ENCODE peak calls at places on chromosomes 13 and 19, in seven cellular contexts. One of them, this sample, is unnamed.

GRCh38 chr13:65597839-65598818 is 1632.0 kb downstream of the PCDH9 start:
- DNase-seq in pons: no peak
- DNase-seq in adrenal gland: no peak
- DNase-seq in stimulated activated CD4-positive, alpha-beta T cell treated with anti-CD3 and anti-CD28 coated beads, Interleukin-15, amount 100 ng/mL, for 1 hour: no peak
- DNase-seq in endothelial cell: no peak
- DNase-seq in fibroblast of pulmonary artery: peak
- DNase-seq in mesenteric fat pad: no peak
- DNase-seq in this sample: no peak

GRCh38 chr19:45577111-45577905 is 7.3 kb downstream of the OPA3 start:
- DNase-seq in pons: no peak
- DNase-seq in adrenal gland: peak
- DNase-seq in stimulated activated CD4-positive, alpha-beta T cell treated with anti-CD3 and anti-CD28 coated beads, Interleukin-15, amount 100 ng/mL, for 1 hour: no peak
- DNase-seq in endothelial cell: no peak
- DNase-seq in fibroblast of pulmonary artery: peak
- DNase-seq in mesenteric fat pad: no peak
- DNase-seq in this sample: no peak

GRCh38 chr19:17061205-17061604 is 14.0 kb downstream of the HAUS8 start:
- DNase-seq in pons: no peak
- DNase-seq in adrenal gland: no peak
- DNase-seq in stimulated activated CD4-positive, alpha-beta T cell treated with anti-CD3 and anti-CD28 coated beads, Interleukin-15, amount 100 ng/mL, for 1 hour: no peak
- DNase-seq in endothelial cell: no peak
- DNase-seq in fibroblast of pulmonary artery: no peak
- DNase-seq in mesenteric fat pad: no peak
- DNase-seq in this sample: no peak

GRCh38 chr13:75670496-75670895 is 34.4 kb downstream of the LMO7 start:
- DNase-seq in pons: no peak
- DNase-seq in adrenal gland: no peak
- DNase-seq in stimulated activated CD4-positive, alpha-beta T cell treated with anti-CD3 and anti-CD28 coated beads, Interleukin-15, amount 100 ng/mL, for 1 hour: no peak
- DNase-seq in endothelial cell: no peak
- DNase-seq in fibroblast of pulmonary artery: no peak
- DNase-seq in mesenteric fat pad: no peak
- DNase-seq in this sample: no peak

GRCh38 chr19:21328402-21328801 is 808 bp downstream of the ZNF708 start:
- DNase-seq in pons: peak
- DNase-seq in adrenal gland: no peak
- DNase-seq in stimulated activated CD4-positive, alpha-beta T cell treated with anti-CD3 and anti-CD28 coated beads, Interleukin-15, amount 100 ng/mL, for 1 hour: no peak
- DNase-seq in endothelial cell: no peak
- DNase-seq in fibroblast of pulmonary artery: peak
- DNase-seq in mesenteric fat pad: no peak
- DNase-seq in this sample: no peak

GRCh38 chr13:19601749-19602725 is 31.4 kb upstream of the MPHOSPH8 start:
- DNase-seq in pons: no peak
- DNase-seq in adrenal gland: no peak
- DNase-seq in stimulated activated CD4-positive, alpha-beta T cell treated with anti-CD3 and anti-CD28 coated beads, Interleukin-15, amount 100 ng/mL, for 1 hour: no peak
- DNase-seq in endothelial cell: peak
- DNase-seq in fibroblast of pulmonary artery: peak
- DNase-seq in mesenteric fat pad: no peak
- DNase-seq in this sample: peak

GRCh38 chr13:30128095-30128494 is 179.3 kb downstream of the KATNAL1 start:
- DNase-seq in pons: no peak
- DNase-seq in adrenal gland: no peak
- DNase-seq in stimulated activated CD4-positive, alpha-beta T cell treated with anti-CD3 and anti-CD28 coated beads, Interleukin-15, amount 100 ng/mL, for 1 hour: no peak
- DNase-seq in endothelial cell: no peak
- DNase-seq in fibroblast of pulmonary artery: no peak
- DNase-seq in mesenteric fat pad: no peak
- DNase-seq in this sample: no peak

GRCh38 chr13:21074601-21075302 is 13.4 kb upstream of the LATS2 start:
- DNase-seq in pons: no peak
- DNase-seq in adrenal gland: no peak
- DNase-seq in stimulated activated CD4-positive, alpha-beta T cell treated with anti-CD3 and anti-CD28 coated beads, Interleukin-15, amount 100 ng/mL, for 1 hour: no peak
- DNase-seq in endothelial cell: peak
- DNase-seq in fibroblast of pulmonary artery: no peak
- DNase-seq in mesenteric fat pad: no peak
- DNase-seq in this sample: peak

GRCh38 chr19:18894254-18895037 is 1.5 kb downstream of the CERS1 start:
- DNase-seq in pons: peak
- DNase-seq in adrenal gland: no peak
- DNase-seq in stimulated activated CD4-positive, alpha-beta T cell treated with anti-CD3 and anti-CD28 coated beads, Interleukin-15, amount 100 ng/mL, for 1 hour: no peak
- DNase-seq in endothelial cell: no peak
- DNase-seq in fibroblast of pulmonary artery: peak
- DNase-seq in mesenteric fat pad: no peak
- DNase-seq in this sample: no peak

GRCh38 chr13:25980255-25980654 is 71.6 kb downstream of the SHISA2 start:
- DNase-seq in pons: peak
- DNase-seq in adrenal gland: no peak
- DNase-seq in stimulated activated CD4-positive, alpha-beta T cell treated with anti-CD3 and anti-CD28 coated beads, Interleukin-15, amount 100 ng/mL, for 1 hour: no peak
- DNase-seq in endothelial cell: peak
- DNase-seq in fibroblast of pulmonary artery: peak
- DNase-seq in mesenteric fat pad: no peak
- DNase-seq in this sample: no peak

GRCh38 chr13:108214511-108215383 is 589 bp downstream of the LIG4 start:
- DNase-seq in pons: no peak
- DNase-seq in adrenal gland: no peak
- DNase-seq in stimulated activated CD4-positive, alpha-beta T cell treated with anti-CD3 and anti-CD28 coated beads, Interleukin-15, amount 100 ng/mL, for 1 hour: no peak
- DNase-seq in endothelial cell: peak
- DNase-seq in fibroblast of pulmonary artery: no peak
- DNase-seq in mesenteric fat pad: no peak
- DNase-seq in this sample: no peak

GRCh38 chr19:11736696-11737095 is 2.0 kb downstream of the ZNF823 start:
- DNase-seq in pons: peak
- DNase-seq in adrenal gland: peak
- DNase-seq in stimulated activated CD4-positive, alpha-beta T cell treated with anti-CD3 and anti-CD28 coated beads, Interleukin-15, amount 100 ng/mL, for 1 hour: no peak
- DNase-seq in endothelial cell: no peak
- DNase-seq in fibroblast of pulmonary artery: peak
- DNase-seq in mesenteric fat pad: no peak
- DNase-seq in this sample: no peak

GRCh38 chr13:44768233-44768632 is 192.1 kb upstream of the TSC22D1 start:
- DNase-seq in pons: no peak
- DNase-seq in adrenal gland: no peak
- DNase-seq in stimulated activated CD4-positive, alpha-beta T cell treated with anti-CD3 and anti-CD28 coated beads, Interleukin-15, amount 100 ng/mL, for 1 hour: no peak
- DNase-seq in endothelial cell: no peak
- DNase-seq in fibroblast of pulmonary artery: peak
- DNase-seq in mesenteric fat pad: no peak
- DNase-seq in this sample: peak

GRCh38 chr19:55407625-55408319 is at the start of gene UBE2S:
- DNase-seq in pons: peak
- DNase-seq in adrenal gland: peak
- DNase-seq in stimulated activated CD4-positive, alpha-beta T cell treated with anti-CD3 and anti-CD28 coated beads, Interleukin-15, amount 100 ng/mL, for 1 hour: peak
- DNase-seq in endothelial cell: peak
- DNase-seq in fibroblast of pulmonary artery: peak
- DNase-seq in mesenteric fat pad: peak
- DNase-seq in this sample: peak

GRCh38 chr19:48671456-48671995 is 1.3 kb downstream of the NTN5 start:
- DNase-seq in pons: no peak
- DNase-seq in adrenal gland: no peak
- DNase-seq in stimulated activated CD4-positive, alpha-beta T cell treated with anti-CD3 and anti-CD28 coated beads, Interleukin-15, amount 100 ng/mL, for 1 hour: no peak
- DNase-seq in endothelial cell: no peak
- DNase-seq in fibroblast of pulmonary artery: no peak
- DNase-seq in mesenteric fat pad: no peak
- DNase-seq in this sample: no peak

GRCh38 chr19:6362024-6362344 is 653 bp downstream of the CLPP start:
- DNase-seq in pons: no peak
- DNase-seq in adrenal gland: no peak
- DNase-seq in stimulated activated CD4-positive, alpha-beta T cell treated with anti-CD3 and anti-CD28 coated beads, Interleukin-15, amount 100 ng/mL, for 1 hour: no peak
- DNase-seq in endothelial cell: no peak
- DNase-seq in fibroblast of pulmonary artery: no peak
- DNase-seq in mesenteric fat pad: no peak
- DNase-seq in this sample: no peak

GRCh38 chr19:39133431-39134270 is 8.1 kb downstream of the PAK4 start:
- DNase-seq in pons: no peak
- DNase-seq in adrenal gland: no peak
- DNase-seq in stimulated activated CD4-positive, alpha-beta T cell treated with anti-CD3 and anti-CD28 coated beads, Interleukin-15, amount 100 ng/mL, for 1 hour: no peak
- DNase-seq in endothelial cell: no peak
- DNase-seq in fibroblast of pulmonary artery: no peak
- DNase-seq in mesenteric fat pad: no peak
- DNase-seq in this sample: no peak

GRCh38 chr13:106400282-106400681 is 135.2 kb downstream of the EFNB2 start:
- DNase-seq in pons: no peak
- DNase-seq in adrenal gland: no peak
- DNase-seq in stimulated activated CD4-positive, alpha-beta T cell treated with anti-CD3 and anti-CD28 coated beads, Interleukin-15, amount 100 ng/mL, for 1 hour: no peak
- DNase-seq in endothelial cell: no peak
- DNase-seq in fibroblast of pulmonary artery: no peak
- DNase-seq in mesenteric fat pad: no peak
- DNase-seq in this sample: no peak

GRCh38 chr19:35167251-35168119 is 12.9 kb downstream of the FXYD5 start:
- DNase-seq in pons: peak
- DNase-seq in adrenal gland: no peak
- DNase-seq in stimulated activated CD4-positive, alpha-beta T cell treated with anti-CD3 and anti-CD28 coated beads, Interleukin-15, amount 100 ng/mL, for 1 hour: no peak
- DNase-seq in endothelial cell: no peak
- DNase-seq in fibroblast of pulmonary artery: no peak
- DNase-seq in mesenteric fat pad: peak
- DNase-seq in this sample: no peak

GRCh38 chr19:53612762-53613526 is 18.9 kb upstream of the DPRX start:
- DNase-seq in pons: no peak
- DNase-seq in adrenal gland: no peak
- DNase-seq in stimulated activated CD4-positive, alpha-beta T cell treated with anti-CD3 and anti-CD28 coated beads, Interleukin-15, amount 100 ng/mL, for 1 hour: no peak
- DNase-seq in endothelial cell: no peak
- DNase-seq in fibroblast of pulmonary artery: no peak
- DNase-seq in mesenteric fat pad: no peak
- DNase-seq in this sample: no peak

GRCh38 chr13:62760724-62761123 is 1345.1 kb upstream of the PCDH20 start:
- DNase-seq in pons: no peak
- DNase-seq in adrenal gland: no peak
- DNase-seq in stimulated activated CD4-positive, alpha-beta T cell treated with anti-CD3 and anti-CD28 coated beads, Interleukin-15, amount 100 ng/mL, for 1 hour: no peak
- DNase-seq in endothelial cell: no peak
- DNase-seq in fibroblast of pulmonary artery: no peak
- DNase-seq in mesenteric fat pad: no peak
- DNase-seq in this sample: no peak